ENCODE peak calls at places on chromosomes 4 and X, in nine cellular contexts. One of them, this sample, is unnamed.

GRCh38 chr4:4602468-4602867 is 60.6 kb upstream of the STX18 start:
- DNase-seq in HCT116: no peak
- DNase-seq in K562: no peak
- DNase-seq in Panc1: no peak
- DNase-seq in SK-N-SH: no peak
- DNase-seq in HepG2: no peak
- DNase-seq in A549: no peak
- DNase-seq in GM23338: no peak
- DNase-seq in GM12878: no peak
- DNase-seq in this sample: no peak

GRCh38 chr4:143585548-143585947 is 72.0 kb downstream of the SMARCA5 start:
- DNase-seq in Panc1: no peak
- DNase-seq in HCT116: no peak
- DNase-seq in K562: no peak
- DNase-seq in SK-N-SH: no peak
- DNase-seq in GM12878: no peak
- DNase-seq in GM23338: no peak
- DNase-seq in A549: no peak
- DNase-seq in HepG2: no peak
- DNase-seq in this sample: no peak

GRCh38 chr4:25915359-25915716 is 1.3 kb downstream of the SMIM20 start:
- DNase-seq in HepG2: no peak
- DNase-seq in HCT116: no peak
- DNase-seq in SK-N-SH: no peak
- DNase-seq in GM23338: no peak
- DNase-seq in K562: peak; percentile 69
- DNase-seq in A549: no peak
- DNase-seq in GM12878: no peak
- DNase-seq in Panc1: no peak
- DNase-seq in this sample: no peak

GRCh38 chr4:14856076-14856926 is 146.0 kb upstream of the CPEB2 start:
- DNase-seq in A549: peak; percentile 65
- DNase-seq in K562: peak; percentile 71
- DNase-seq in HCT116: peak; percentile 86
- DNase-seq in Panc1: peak; percentile 55
- DNase-seq in SK-N-SH: no peak
- DNase-seq in GM12878: peak; percentile 96
- DNase-seq in GM23338: no peak
- DNase-seq in HepG2: peak; percentile 4
- DNase-seq in this sample: peak; percentile 66

GRCh38 chr4:29948858-29949257 is 771.3 kb upstream of the PCDH7 start:
- DNase-seq in A549: no peak
- DNase-seq in K562: no peak
- DNase-seq in SK-N-SH: no peak
- DNase-seq in Panc1: no peak
- DNase-seq in GM12878: no peak
- DNase-seq in HCT116: no peak
- DNase-seq in GM23338: no peak
- DNase-seq in HepG2: no peak
- DNase-seq in this sample: no peak

GRCh38 chrX:40262641-40263560 is 165.1 kb upstream of the BCOR start:
- DNase-seq in Panc1: no peak
- DNase-seq in SK-N-SH: no peak
- DNase-seq in K562: no peak
- DNase-seq in HCT116: peak; percentile 7
- DNase-seq in GM23338: no peak
- DNase-seq in GM12878: no peak
- DNase-seq in A549: no peak
- DNase-seq in HepG2: peak; percentile 8
- DNase-seq in this sample: no peak

GRCh38 chr4:103498161-103499070 is 221.4 kb downstream of the TACR3 start:
- DNase-seq in HepG2: no peak
- DNase-seq in SK-N-SH: no peak
- DNase-seq in HCT116: no peak
- DNase-seq in A549: no peak
- DNase-seq in GM12878: peak; percentile 12
- DNase-seq in K562: no peak
- DNase-seq in Panc1: no peak
- DNase-seq in GM23338: no peak
- DNase-seq in this sample: no peak

GRCh38 chr4:41346306-41347061 is 89.8 kb downstream of the UCHL1 start:
- DNase-seq in SK-N-SH: no peak
- DNase-seq in GM23338: no peak
- DNase-seq in GM12878: no peak
- DNase-seq in HCT116: no peak
- DNase-seq in A549: no peak
- DNase-seq in K562: no peak
- DNase-seq in Panc1: no peak
- DNase-seq in HepG2: no peak
- DNase-seq in this sample: no peak

GRCh38 chrX:108399427-108400165 is 38.6 kb downstream of the COL4A6 start:
- DNase-seq in A549: no peak
- DNase-seq in HepG2: no peak
- DNase-seq in SK-N-SH: no peak
- DNase-seq in GM12878: no peak
- DNase-seq in Panc1: no peak
- DNase-seq in HCT116: no peak
- DNase-seq in GM23338: no peak
- DNase-seq in K562: no peak
- DNase-seq in this sample: no peak

GRCh38 chr4:54513231-54513630 is 144.5 kb upstream of the KIT start:
- DNase-seq in Panc1: no peak
- DNase-seq in SK-N-SH: no peak
- DNase-seq in HepG2: no peak
- DNase-seq in GM23338: no peak
- DNase-seq in GM12878: no peak
- DNase-seq in HCT116: no peak
- DNase-seq in A549: no peak
- DNase-seq in K562: no peak
- DNase-seq in this sample: no peak

GRCh38 chr4:178356725-178357124 is 914.5 kb upstream of the AGA start:
- DNase-seq in A549: no peak
- DNase-seq in Panc1: no peak
- DNase-seq in HCT116: peak; percentile 3
- DNase-seq in GM12878: no peak
- DNase-seq in HepG2: no peak
- DNase-seq in SK-N-SH: no peak
- DNase-seq in K562: no peak
- DNase-seq in GM23338: peak; percentile 37
- DNase-seq in this sample: no peak

GRCh38 chr4:158159054-158159717 is 13.6 kb downstream of the GASK1B start:
- DNase-seq in HCT116: no peak
- DNase-seq in K562: no peak
- DNase-seq in A549: no peak
- DNase-seq in SK-N-SH: no peak
- DNase-seq in Panc1: no peak
- DNase-seq in GM12878: no peak
- DNase-seq in HepG2: no peak
- DNase-seq in GM23338: no peak
- DNase-seq in this sample: no peak

GRCh38 chrX:69538321-69538876 is 34.3 kb downstream of the NALF2 start:
- DNase-seq in Panc1: no peak
- DNase-seq in A549: peak; percentile 70
- DNase-seq in HCT116: peak; percentile 29
- DNase-seq in GM23338: peak; percentile 75
- DNase-seq in GM12878: no peak
- DNase-seq in K562: peak; percentile 77
- DNase-seq in HepG2: peak; percentile 52
- DNase-seq in SK-N-SH: peak; percentile 44
- DNase-seq in this sample: peak; percentile 13

GRCh38 chrX:122269243-122269781 is 914.8 kb upstream of the GRIA3 start:
- DNase-seq in Panc1: no peak
- DNase-seq in HCT116: no peak
- DNase-seq in HepG2: no peak
- DNase-seq in K562: no peak
- DNase-seq in A549: no peak
- DNase-seq in SK-N-SH: no peak
- DNase-seq in GM23338: no peak
- DNase-seq in GM12878: no peak
- DNase-seq in this sample: no peak

GRCh38 chrX:154502098-154502497 is 11.7 kb upstream of the SLC10A3 start:
- DNase-seq in HepG2: no peak
- DNase-seq in GM23338: no peak
- DNase-seq in HCT116: no peak
- DNase-seq in SK-N-SH: no peak
- DNase-seq in Panc1: no peak
- DNase-seq in K562: no peak
- DNase-seq in A549: no peak
- DNase-seq in GM12878: no peak
- DNase-seq in this sample: no peak

GRCh38 chr4:176309772-176310171 is 10.0 kb upstream of the SPCS3 start:
- DNase-seq in SK-N-SH: no peak
- DNase-seq in HCT116: no peak
- DNase-seq in GM12878: no peak
- DNase-seq in K562: no peak
- DNase-seq in GM23338: no peak
- DNase-seq in HepG2: no peak
- DNase-seq in Panc1: no peak
- DNase-seq in A549: no peak
- DNase-seq in this sample: no peak

GRCh38 chrX:31294475-31294874 is 222.6 kb upstream of the FTHL17 start:
- DNase-seq in HCT116: no peak
- DNase-seq in GM23338: no peak
- DNase-seq in A549: no peak
- DNase-seq in K562: no peak
- DNase-seq in SK-N-SH: no peak
- DNase-seq in Panc1: no peak
- DNase-seq in GM12878: no peak
- DNase-seq in HepG2: no peak
- DNase-seq in this sample: no peak

DNA sequence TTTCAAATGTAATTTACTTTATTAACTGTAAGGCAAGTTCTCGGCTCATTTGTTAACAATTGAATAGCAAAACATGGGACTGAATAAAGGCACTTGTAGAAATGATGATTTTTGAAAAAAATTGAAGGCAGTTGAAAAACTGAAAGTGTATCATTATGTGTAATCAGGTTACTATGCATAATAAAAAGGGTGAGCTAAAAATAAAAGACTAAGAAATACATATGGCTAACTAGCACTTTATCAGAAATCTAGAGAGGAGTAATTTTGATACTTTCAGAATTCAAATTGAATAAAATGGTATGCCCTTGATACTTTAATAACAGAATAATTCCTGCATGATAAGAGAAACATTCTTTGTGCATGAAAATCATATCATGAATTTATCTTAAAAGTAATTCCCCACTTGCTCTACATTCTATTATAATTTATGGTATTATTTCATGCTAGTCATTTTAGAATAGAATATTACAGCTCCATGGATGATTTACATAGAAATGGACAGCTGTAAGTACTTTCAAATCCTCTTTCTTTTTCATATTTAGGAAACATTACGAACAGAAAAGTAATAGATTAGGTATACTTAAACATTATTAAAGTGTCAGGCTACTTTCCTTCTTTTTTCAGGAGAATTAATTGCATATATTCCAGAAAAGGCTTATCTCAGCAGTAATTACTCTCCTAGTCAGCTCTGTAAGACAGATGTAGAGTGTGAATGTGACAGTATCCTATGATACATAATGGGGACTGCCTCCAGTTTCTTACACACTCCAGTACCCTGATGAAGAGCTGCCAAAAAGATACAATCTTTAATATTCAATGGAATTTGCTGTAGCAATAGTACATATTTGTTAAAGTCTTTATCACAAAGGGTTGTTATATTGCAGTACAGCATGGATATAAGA is 697.3 kb downstream of the CCSER1 start:
- DNase-seq in A549: no peak
- DNase-seq in GM23338: no peak
- DNase-seq in SK-N-SH: no peak
- DNase-seq in GM12878: no peak
- DNase-seq in K562: no peak
- DNase-seq in HCT116: no peak
- DNase-seq in HepG2: no peak
- DNase-seq in Panc1: no peak
- DNase-seq in this sample: no peak
- H3K27ac ChIP-seq in A549: no peak overlapping the region
- H3K27ac ChIP-seq in GM23338: no peak overlapping the region
- H3K27ac ChIP-seq in SK-N-SH: no peak overlapping the region
- H3K27ac ChIP-seq in GM12878: no peak overlapping the region
- H3K27ac ChIP-seq in K562: no peak overlapping the region
- H3K27ac ChIP-seq in HCT116: no peak overlapping the region
- H3K27ac ChIP-seq in HepG2: no peak overlapping the region
- H3K27ac ChIP-seq in Panc1: no peak overlapping the region
- H3K27ac ChIP-seq in this sample: no peak overlapping the region

GRCh38 chrX:135975421-135975820 is 1.6 kb upstream of the MMGT1 start:
- DNase-seq in HCT116: no peak
- DNase-seq in SK-N-SH: no peak
- DNase-seq in K562: no peak
- DNase-seq in GM12878: no peak
- DNase-seq in A549: no peak
- DNase-seq in GM23338: no peak
- DNase-seq in HepG2: no peak
- DNase-seq in Panc1: no peak
- DNase-seq in this sample: no peak
- TF ChIP-seq REST in HCT116: no peak
- TF ChIP-seq REST in SK-N-SH: no peak
- TF ChIP-seq REST in K562: no peak
- TF ChIP-seq REST in GM12878: no peak
- TF ChIP-seq REST in A549: no peak
- TF ChIP-seq REST in GM23338: no peak
- TF ChIP-seq REST in HepG2: no peak
- TF ChIP-seq REST in Panc1: no peak
- TF ChIP-seq REST in this sample: no peak

DNA sequence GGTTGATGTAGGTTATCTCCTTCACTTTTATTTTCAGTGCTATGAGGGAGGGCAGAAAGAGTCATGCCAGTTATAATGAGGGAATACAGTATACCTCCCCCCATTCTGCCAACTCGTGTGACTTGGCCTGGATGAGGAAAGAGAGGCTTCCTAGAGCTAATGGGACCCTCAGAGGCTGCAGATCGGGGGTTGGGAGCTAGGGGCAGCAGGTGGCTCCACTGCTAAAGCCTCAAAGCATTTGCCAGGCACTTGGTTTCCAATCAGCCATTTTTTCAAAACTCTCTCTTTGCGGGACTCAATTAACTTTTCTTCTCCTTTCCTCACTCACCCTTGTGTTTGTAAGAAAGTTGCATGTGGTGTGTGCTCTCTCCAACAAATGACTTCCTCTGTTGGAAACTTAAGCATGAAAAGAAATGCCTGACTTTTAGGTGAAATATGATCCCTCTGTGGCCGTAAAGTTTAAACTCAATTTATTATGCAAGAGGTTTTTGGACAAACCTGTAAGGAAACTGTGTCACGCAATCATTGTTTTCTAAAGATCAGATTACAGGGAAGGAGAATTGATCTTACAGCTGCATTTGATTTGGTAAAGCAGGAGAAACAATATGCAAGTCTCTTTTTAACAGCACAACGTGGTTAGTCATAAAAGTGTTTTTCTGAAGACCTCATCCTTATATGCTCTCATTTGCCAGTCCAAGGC is 7.0 kb downstream of the SFRP2 start:
- DNase-seq in SK-N-SH: no peak
- DNase-seq in HCT116: no peak
- DNase-seq in GM12878: no peak
- DNase-seq in GM23338: peak; percentile 55
- DNase-seq in A549: no peak
- DNase-seq in Panc1: no peak
- DNase-seq in HepG2: no peak
- DNase-seq in K562: no peak
- DNase-seq in this sample: no peak
- H3K27ac ChIP-seq in SK-N-SH: no peak overlapping the region
- H3K27ac ChIP-seq in HCT116: no peak overlapping the region
- H3K27ac ChIP-seq in GM12878: no peak overlapping the region
- H3K27ac ChIP-seq in GM23338: peak overlapping the region; percentile 55
- H3K27ac ChIP-seq in A549: no peak overlapping the region
- H3K27ac ChIP-seq in Panc1: no peak overlapping the region
- H3K27ac ChIP-seq in HepG2: no peak overlapping the region
- H3K27ac ChIP-seq in K562: no peak overlapping the region
- H3K27ac ChIP-seq in this sample: no peak overlapping the region

GRCh38 chr4:151276787-151277557 is at the start of gene PRSS48:
- DNase-seq in A549: peak; percentile 34
- DNase-seq in GM23338: peak; percentile 92
- DNase-seq in K562: peak; percentile 62
- DNase-seq in SK-N-SH: peak; percentile 68
- DNase-seq in HCT116: peak; percentile 34
- DNase-seq in HepG2: peak; percentile 55
- DNase-seq in GM12878: no peak
- DNase-seq in Panc1: peak; percentile 17
- DNase-seq in this sample: peak; percentile 51
- TF ChIP-seq REST in A549: no peak
- TF ChIP-seq REST in GM23338: no peak
- TF ChIP-seq REST in K562: no peak
- TF ChIP-seq REST in SK-N-SH: no peak
- TF ChIP-seq REST in HCT116: no peak
- TF ChIP-seq REST in HepG2: no peak
- TF ChIP-seq REST in GM12878: no peak
- TF ChIP-seq REST in Panc1: no peak
- TF ChIP-seq REST in this sample: no peak

This sample was measured in HL-60.